ENCODE peak calls at places on chromosomes 4 and X, in nine cellular contexts. N, Q, I, K, D, P, X, V and S are unnamed samples. For H3K4me1, the result is how much of the 10 kb centered on the place peaks cover.

GRCh38 chr4:73740353-73740778 is at the start of gene CXCL8:
- DNase-seq in K (peak), I (no peak), P (no peak), D (peak), N (no peak), V (no peak), X (peak), Q (peak), S (no peak)

GRCh38 chrX:118566359-118566758 is 70.7 kb downstream of the DOCK11 start:
- DNase-seq in P (no peak), Q (no peak), K (no peak), V (no peak), X (peak), N (no peak), I (no peak), D (no peak), S (no peak)

GRCh38 chr4:95693594-95693993 is 144.8 kb upstream of the UNC5C start:
- DNase-seq in Q (peak), K (no peak), D (peak), I (no peak), P (no peak), X (peak), N (no peak), V (no peak), S (no peak)

GRCh38 chr4:139555705-139556070 is 331 bp downstream of the SETD7 start:
- DNase-seq in D (no peak), V (peak), K (peak), P (no peak), I (no peak), N (peak), X (no peak), Q (no peak), S (no peak)

GRCh38 chr4:52627876-52628275 is 31.2 kb downstream of the USP46 start:
- DNase-seq in K (no peak), X (no peak), P (no peak), D (no peak), V (no peak), I (no peak), N (no peak), Q (no peak), S (no peak)

GRCh38 chr4:165580379-165580905 is 201.6 kb downstream of the CPE start:
- DNase-seq in I (no peak), N (no peak), P (no peak), Q (peak), K (no peak), X (peak), D (no peak), V (no peak), S (no peak)

GRCh38 chrX:136954930-136955329 is 74.4 kb upstream of the RBMX start:
- DNase-seq in K (no peak), V (peak), P (no peak), D (no peak), N (no peak), X (peak), Q (peak), I (no peak), S (peak)

GRCh38 chrX:78708171-78708570 is 39.3 kb upstream of the LPAR4 start:
- DNase-seq in V (peak), I (no peak), Q (peak), K (no peak), P (no peak), N (no peak), X (peak), D (peak), S (no peak)

GRCh38 chr4:3786196-3786869 is 20.1 kb downstream of the ADRA2C start:
- DNase-seq in D (no peak), P (no peak), I (no peak), N (peak), K (peak), V (peak), Q (no peak), X (no peak), S (no peak)

GRCh38 chrX:37361596-37361995 is 12.4 kb downstream of the PRRG1 start:
- DNase-seq in P (no peak), N (no peak), X (peak), Q (no peak), K (no peak), V (no peak), D (no peak), I (no peak), S (no peak)

GRCh38 chrX:11064851-11065600 is 46.1 kb upstream of the HCCS start:
- DNase-seq in P (no peak), I (no peak), X (peak), Q (peak), V (no peak), K (no peak), N (no peak), D (no peak), S (no peak)

GRCh38 chr4:2741626-2742025 is 14.5 kb downstream of the TNIP2 start:
- DNase-seq in X (peak), K (no peak), D (no peak), Q (no peak), V (no peak), N (no peak), P (no peak), I (no peak), S (no peak)

GRCh38 chr4:1910643-1911042 is 39.5 kb downstream of the NSD2 start:
- DNase-seq in P (no peak), D (peak), N (no peak), I (no peak), V (peak), K (no peak), X (peak), Q (peak), S (no peak)

GRCh38 chr4:162343967-162344366 is 180.2 kb upstream of the FSTL5 start:
- DNase-seq in D (no peak), Q (no peak), V (no peak), X (no peak), I (no peak), P (no peak), K (no peak), N (no peak), S (no peak)

GRCh38 chrX:54786972-54787371 is 11.1 kb downstream of the ITIH6 start:
- DNase-seq in D (no peak), Q (peak), P (no peak), K (no peak), I (no peak), N (no peak), X (no peak), V (no peak), S (no peak)

GRCh38 chrX:9133426-9133825 is 99.5 kb upstream of the FAM9B start:
- DNase-seq in I (no peak), Q (no peak), K (no peak), D (no peak), P (no peak), N (no peak), V (no peak), X (peak), S (no peak)

GRCh38 chr4:2931765-2932560 is 31.2 kb downstream of the NOP14 start:
- DNase-seq in P (no peak), K (peak), X (no peak), N (peak), I (no peak), Q (no peak), D (peak), V (no peak), S (peak)

GRCh38 chr4:1809754-1810502 is 16.8 kb downstream of the FGFR3 start:
- DNase-seq in P (no peak), N (peak), D (peak), V (peak), I (peak), K (peak), X (peak), Q (peak), S (peak)

GRCh38 chr4:99816611-99817309 is at the start of gene DAPP1:
- DNase-seq in P (no peak), I (peak), D (peak), V (no peak), Q (peak), X (no peak), N (peak), K (peak), S (peak)

GRCh38 chr4:119135721-119136121 is at the start of gene MYOZ2:
- DNase-seq in D (no peak), I (no peak), X (peak), Q (peak), N (no peak), P (no peak), K (no peak), V (no peak), S (no peak)

GRCh38 chr4:131974730-131975129 is 1174.4 kb upstream of the PCDH10 start:
- DNase-seq in P (no peak), K (no peak), D (no peak), N (no peak), X (no peak), V (no peak), Q (no peak), I (no peak), S (no peak)

GRCh38 chr4:1403177-1403583 is 3.1 kb downstream of the NKX1-1 start:
- DNase-seq in X (no peak), K (peak), D (no peak), V (no peak), I (no peak), Q (no peak), N (peak), P (no peak), S (no peak)

GRCh38 chr4:1087371-1087770 is 26.0 kb downstream of the RNF212 start:
- DNase-seq in Q (no peak), N (no peak), D (no peak), K (no peak), I (no peak), V (no peak), P (no peak), X (no peak), S (no peak)

GRCh38 chr4:15153662-15154061 is 151.4 kb downstream of the CPEB2 start:
- DNase-seq in V (no peak), Q (no peak), I (no peak), D (no peak), K (no peak), X (no peak), N (no peak), P (no peak), S (no peak)

GRCh38 chrX:70452143-70452733 is 7.6 kb downstream of the DLG3 start:
- DNase-seq in K (peak), I (peak), Q (no peak), X (peak), P (no peak), V (peak), D (no peak), N (peak), S (peak)

GRCh38 chrX:1925053-1925481 is 310.2 kb downstream of the ASMT start:
- DNase-seq in V (no peak), Q (no peak), I (no peak), D (no peak), N (no peak), X (no peak), K (no peak), P (no peak), S (no peak)

GRCh38 chr4:184424993-184425758 is 49.2 kb downstream of the IRF2 start:
- DNase-seq in N (no peak), Q (peak), D (no peak), V (no peak), X (no peak), I (no peak), P (no peak), K (no peak), S (no peak)

GRCh38 chrX:152926279-152926678 is 28.4 kb downstream of the ZNF185 start:
- DNase-seq in Q (peak), P (no peak), V (peak), D (peak), K (peak), I (peak), N (no peak), X (peak), S (peak)

GRCh38 chr4:23759066-23759465 is 130.8 kb downstream of the PPARGC1A start:
- DNase-seq in N (no peak), I (no peak), V (no peak), Q (no peak), K (no peak), X (no peak), D (no peak), P (no peak), S (no peak)

GRCh38 chrX:130878350-130879341 is 24.4 kb downstream of the ENOX2 start:
- DNase-seq in V (no peak), D (no peak), N (no peak), Q (peak), I (no peak), P (no peak), X (peak), K (peak), S (no peak)

GRCh38 chrX:132728296-132728695 is 230.1 kb downstream of the HS6ST2 start:
- DNase-seq in K (no peak), X (no peak), P (no peak), Q (no peak), I (no peak), V (no peak), N (no peak), D (no peak), S (no peak)

GRCh38 chrX:132730266-132730665 is 228.2 kb downstream of the HS6ST2 start:
- DNase-seq in N (no peak), Q (no peak), D (no peak), X (no peak), P (no peak), V (peak), I (no peak), K (no peak), S (no peak)

GRCh38 chrX:132732236-132732635 is 226.2 kb downstream of the HS6ST2 start:
- DNase-seq in X (no peak), K (no peak), Q (no peak), P (no peak), V (no peak), N (no peak), D (no peak), I (no peak), S (no peak)

GRCh38 chrX:132730726-132731125 is 227.7 kb downstream of the HS6ST2 start:
- DNase-seq in V (no peak), P (no peak), I (no peak), Q (no peak), N (no peak), K (no peak), X (no peak), D (no peak), S (no peak)
- H3K4me3 ChIP-seq in V (no peak), P (no peak), I (no peak), Q (no peak), N (no peak), K (no peak), X (no peak), D (no peak), S (no peak)

DNA sequence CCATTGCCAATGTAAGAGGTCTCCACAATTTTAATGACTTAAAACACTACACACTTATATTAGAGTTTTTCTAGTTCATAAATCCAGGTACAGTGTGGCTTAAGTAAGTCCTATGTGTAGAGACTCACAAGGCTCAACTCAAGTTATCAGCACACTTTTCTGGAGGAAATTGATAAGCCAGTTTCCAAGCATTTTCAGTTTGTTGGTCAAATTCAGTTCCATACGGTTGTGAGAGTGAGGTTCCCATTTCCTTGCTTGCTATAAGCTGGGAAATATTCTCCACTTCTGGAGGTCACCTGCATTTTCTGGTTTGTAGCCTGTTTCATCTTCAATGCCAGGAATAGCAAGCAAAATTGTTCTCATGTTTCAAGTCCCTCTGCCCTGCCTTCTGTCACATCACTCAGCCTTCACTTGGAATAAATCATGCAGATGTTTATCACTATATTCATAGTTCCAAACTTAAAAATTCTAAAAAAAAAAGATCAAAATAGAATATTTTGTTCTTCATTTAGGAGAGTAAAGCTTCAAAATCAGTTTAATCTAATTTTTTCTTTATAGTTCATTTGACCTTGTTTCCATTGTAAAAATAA is 1137.5 kb upstream of the INTU start:
- DNase-seq in V (no peak), X (no peak), D (no peak), K (no peak), N (no peak), Q (no peak), I (no peak), P (no peak), S (no peak)
- H3K4me1 ChIP-seq in V (under half), X (under half), D (under half), K (under half), N (under half), Q (under half), I (under half), P (under half), S (under half)

GRCh38 chrX:120299928-120300327 is 11.3 kb downstream of the TMEM255A start:
- DNase-seq in I (no peak), Q (peak), K (no peak), V (no peak), D (no peak), P (no peak), N (no peak), X (no peak), S (no peak)

GRCh38 chrX:120304241-120304640 is 7.0 kb downstream of the TMEM255A start:
- DNase-seq in N (no peak), Q (no peak), P (no peak), V (no peak), I (no peak), D (no peak), X (no peak), K (no peak), S (no peak)

GRCh38 chrX:120301960-120302359 is 9.3 kb downstream of the TMEM255A start:
- DNase-seq in V (no peak), N (no peak), P (no peak), I (no peak), D (no peak), K (no peak), X (no peak), Q (no peak), S (no peak)

GRCh38 chrX:120301497-120301896 is 9.8 kb downstream of the TMEM255A start:
- DNase-seq in N (no peak), P (no peak), K (no peak), D (no peak), I (no peak), X (no peak), V (no peak), Q (peak), S (no peak)

GRCh38 chrX:120302434-120302833 is 8.8 kb downstream of the TMEM255A start:
- DNase-seq in X (no peak), Q (peak), K (no peak), V (no peak), I (peak), D (peak), P (no peak), N (no peak), S (no peak)
- H3K4me3 ChIP-seq in X (no peak), Q (no peak), K (no peak), V (no peak), I (no peak), D (no peak), P (no peak), N (no peak), S (no peak)

GRCh38 chrX:39907964-39908616 is 189.7 kb downstream of the BCOR start:
- DNase-seq in N (no peak), I (no peak), V (peak), P (no peak), X (peak), K (peak), D (no peak), Q (peak), S (no peak)
- H3K4me1 ChIP-seq in N (under half), I (under half), V (under half), P (under half), X (under half), K (under half), D (under half), Q (under half), S (under half)

GRCh38 chr4:107600456-107600855 is 119.6 kb downstream of the PAPSS1 start:
- DNase-seq in K (no peak), Q (no peak), P (no peak), X (peak), I (no peak), V (no peak), D (no peak), N (no peak), S (no peak)
- H3K4me3 ChIP-seq in K (no peak), Q (no peak), P (no peak), X (no peak), I (no peak), V (no peak), D (no peak), N (no peak), S (no peak)

GRCh38 chr4:78659665-78660064 is 108.1 kb downstream of the ANXA3 start:
- DNase-seq in I (no peak), X (no peak), P (no peak), V (no peak), N (no peak), K (no peak), D (no peak), Q (no peak), S (no peak)

GRCh38 chr4:78660559-78660958 is 109.0 kb downstream of the ANXA3 start:
- DNase-seq in N (no peak), Q (no peak), X (no peak), K (no peak), I (no peak), P (no peak), V (no peak), D (no peak), S (no peak)

GRCh38 chr4:78656968-78657445 is 105.4 kb downstream of the ANXA3 start:
- DNase-seq in Q (no peak), X (peak), I (no peak), V (no peak), N (no peak), P (peak), D (peak), K (no peak), S (peak)

GRCh38 chr4:78661086-78661690 is 109.6 kb downstream of the ANXA3 start:
- DNase-seq in K (no peak), V (no peak), X (no peak), Q (no peak), I (no peak), D (no peak), P (no peak), N (no peak), S (no peak)

DNA sequence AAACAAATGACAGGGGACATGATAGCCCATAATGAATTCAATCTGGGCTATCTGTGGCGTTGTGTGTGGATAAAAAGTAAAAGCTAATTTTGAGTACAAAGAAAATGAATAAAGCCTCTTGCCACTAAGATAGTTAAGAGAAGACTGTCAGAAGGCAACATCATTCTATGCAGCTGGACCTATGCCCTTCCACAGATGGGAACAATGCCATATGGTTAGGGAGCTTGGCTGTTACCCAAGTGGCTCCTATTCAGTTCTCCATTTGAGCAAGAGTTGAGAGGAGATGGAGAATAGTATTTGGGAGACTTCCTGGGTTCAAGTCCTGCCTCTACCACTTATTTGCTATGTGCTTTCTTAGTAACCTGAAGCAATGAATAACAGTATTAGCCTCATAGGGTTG is 107.7 kb downstream of the ANXA3 start:
- DNase-seq in K (no peak), X (peak), N (no peak), I (no peak), P (no peak), D (no peak), Q (no peak), V (no peak), S (no peak)
- H3K4me1 ChIP-seq in K (under half), X (under half), N (under half), I (under half), P (under half), D (under half), Q (under half), V (under half), S (under half)

DNA sequence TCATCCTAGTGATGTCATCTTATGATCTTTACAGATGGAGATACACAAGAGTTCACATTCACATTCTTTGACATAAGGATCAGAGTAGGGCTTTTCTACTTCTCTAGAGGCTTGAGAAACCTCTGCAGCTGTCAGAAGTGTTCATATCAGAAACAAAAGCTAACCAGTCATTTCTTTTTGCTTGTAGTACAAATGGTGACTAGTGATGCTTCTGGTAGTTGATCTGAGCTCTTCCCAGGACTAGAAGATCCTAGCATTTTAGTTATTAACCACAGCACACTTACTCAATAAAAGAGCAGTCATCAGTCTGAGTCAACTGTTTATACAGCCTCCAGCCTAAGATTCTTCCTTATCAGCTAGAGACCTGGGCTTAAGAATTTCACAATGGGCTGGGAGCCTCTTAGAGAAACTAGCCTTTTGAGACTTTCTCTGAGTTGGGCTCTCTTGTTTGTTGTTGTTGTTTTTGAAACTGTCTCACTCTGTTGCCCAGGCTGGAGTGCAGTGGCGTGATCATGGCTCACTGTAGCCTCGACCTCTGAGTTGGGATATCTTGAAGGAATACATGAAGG is 84.1 kb downstream of the TMEM164 start:
- DNase-seq in N (no peak), P (no peak), X (peak), V (no peak), K (no peak), D (no peak), Q (peak), I (no peak), S (no peak)
- H3K4me3 ChIP-seq in N (no peak), P (no peak), X (no peak), V (peak), K (no peak), D (no peak), Q (no peak), I (no peak), S (no peak)

GRCh38 chr4:40299704-40300336 is 35.3 kb upstream of the CHRNA9 start:
- DNase-seq in D (no peak), V (no peak), P (no peak), Q (peak), N (no peak), I (no peak), X (no peak), K (no peak), S (no peak)
- H3K4me1 ChIP-seq in D (half or more), V (under half), P (under half), Q (under half), N (under half), I (half or more), X (under half), K (under half), S (half or more)